ENCODE peak calls at places on chromosome 11, in ten cellular contexts. V, J, U, K, A, B, M, X, Q and W are unnamed samples.

GRCh38 chr11:67118059-67118766 is 850 bp upstream of the KDM2A start:
- DNase-seq in V (peak), J (peak), U (peak), K (no peak), A (peak), B (peak), M (no peak), X (peak), Q (peak), W (peak)

GRCh38 chr11:106379265-106379664 is 301.8 kb downstream of the AASDHPPT start:
- DNase-seq in V (no peak), J (no peak), U (no peak), K (no peak), A (no peak), B (no peak), M (no peak), X (no peak), Q (no peak), W (no peak)

GRCh38 chr11:105100976-105101630 is 38.5 kb downstream of the CARD18 start:
- DNase-seq in V (no peak), J (no peak), U (no peak), K (no peak), A (no peak), B (no peak), M (no peak), X (no peak), Q (no peak), W (no peak)

GRCh38 chr11:61688368-61689163 is 8.4 kb downstream of the DAGLA start:
- DNase-seq in V (peak), J (peak), U (no peak), K (no peak), A (peak), B (peak), M (peak), X (no peak), Q (no peak), W (no peak)

GRCh38 chr11:72254299-72254993 is 10.5 kb upstream of the PHOX2A start:
- DNase-seq in V (no peak), J (no peak), U (no peak), K (no peak), A (no peak), B (no peak), M (no peak), X (no peak), Q (no peak), W (no peak)

GRCh38 chr11:46554205-46555162 is 39.3 kb downstream of the AMBRA1 start:
- DNase-seq in V (no peak), J (no peak), U (no peak), K (no peak), A (peak), B (no peak), M (peak), X (no peak), Q (no peak), W (no peak)

GRCh38 chr11:94314064-94314463 is 9.7 kb downstream of the IZUMO1R start:
- DNase-seq in V (no peak), J (no peak), U (no peak), K (no peak), A (no peak), B (no peak), M (no peak), X (no peak), Q (no peak), W (no peak)

GRCh38 chr11:76339217-76339616 is 41.7 kb downstream of the THAP12 start:
- DNase-seq in V (peak), J (peak), U (no peak), K (no peak), A (peak), B (peak), M (peak), X (no peak), Q (no peak), W (no peak)

GRCh38 chr11:2127357-2127971 is 11.7 kb downstream of the IGF2 start:
- DNase-seq in V (peak), J (no peak), U (no peak), K (no peak), A (no peak), B (no peak), M (no peak), X (no peak), Q (no peak), W (no peak)

GRCh38 chr11:71431271-71431670 is 16.9 kb downstream of the DHCR7 start:
- DNase-seq in V (no peak), J (no peak), U (no peak), K (no peak), A (no peak), B (no peak), M (no peak), X (no peak), Q (no peak), W (no peak)

GRCh38 chr11:26231252-26231661 is 100.7 kb upstream of the ANO3 start:
- DNase-seq in V (no peak), J (no peak), U (no peak), K (no peak), A (no peak), B (no peak), M (peak), X (no peak), Q (no peak), W (no peak)

GRCh38 chr11:59769086-59769485 is 13.9 kb downstream of the STX3 start:
- DNase-seq in V (no peak), J (no peak), U (no peak), K (no peak), A (no peak), B (no peak), M (no peak), X (no peak), Q (peak), W (no peak)

GRCh38 chr11:127334466-127334865 is 333.9 kb upstream of the KIRREL3 start:
- DNase-seq in V (no peak), J (no peak), U (no peak), K (no peak), A (no peak), B (no peak), M (no peak), X (no peak), Q (no peak), W (no peak)

GRCh38 chr11:10298342-10298741 is 4.3 kb upstream of the SBF2 start:
- DNase-seq in V (no peak), J (no peak), U (no peak), K (peak), A (no peak), B (no peak), M (no peak), X (no peak), Q (peak), W (peak)

GRCh38 chr11:33751878-33752277 is 15.7 kb upstream of the CD59 start:
- DNase-seq in V (no peak), J (no peak), U (no peak), K (no peak), A (peak), B (no peak), M (no peak), X (no peak), Q (no peak), W (no peak)

GRCh38 chr11:65609236-65609635 is 4.8 kb downstream of the MAP3K11 start:
- DNase-seq in V (no peak), J (no peak), U (no peak), K (no peak), A (no peak), B (no peak), M (no peak), X (no peak), Q (no peak), W (no peak)

GRCh38 chr11:122645847-122646246 is 9.7 kb upstream of the UBASH3B start:
- DNase-seq in V (no peak), J (no peak), U (no peak), K (no peak), A (no peak), B (no peak), M (no peak), X (no peak), Q (no peak), W (no peak)

GRCh38 chr11:125609545-125609944 is 15.4 kb upstream of the CHEK1 start:
- DNase-seq in V (no peak), J (no peak), U (no peak), K (no peak), A (no peak), B (no peak), M (no peak), X (no peak), Q (no peak), W (no peak)

GRCh38 chr11:66327171-66328035 is 8.8 kb downstream of the RIN1 start:
- DNase-seq in V (peak), J (no peak), U (no peak), K (no peak), A (no peak), B (no peak), M (no peak), X (no peak), Q (peak), W (no peak)

GRCh38 chr11:76918941-76919386 is 58.2 kb downstream of the ACER3 start:
- DNase-seq in V (no peak), J (peak), U (no peak), K (peak), A (peak), B (peak), M (peak), X (no peak), Q (peak), W (peak)

GRCh38 chr11:65720237-65720934 is at the start of gene RNASEH2C:
- DNase-seq in V (peak), J (peak), U (peak), K (peak), A (peak), B (peak), M (peak), X (peak), Q (peak), W (peak)

GRCh38 chr11:66904055-66904454 is 47.2 kb downstream of the LRFN4 start:
- DNase-seq in V (no peak), J (peak), U (no peak), K (no peak), A (no peak), B (peak), M (no peak), X (no peak), Q (no peak), W (no peak)

GRCh38 chr11:70680781-70681281 is 282.5 kb downstream of the CTTN start:
- DNase-seq in V (no peak), J (no peak), U (no peak), K (no peak), A (no peak), B (no peak), M (no peak), X (no peak), Q (peak), W (no peak)

GRCh38 chr11:8080674-8081590 is at the start of gene TUB:
- DNase-seq in V (no peak), J (no peak), U (peak), K (peak), A (no peak), B (peak), M (no peak), X (no peak), Q (peak), W (peak)

GRCh38 chr11:130631119-130631518 is 182.7 kb downstream of the ADAMTS15 start:
- DNase-seq in V (no peak), J (no peak), U (no peak), K (no peak), A (no peak), B (no peak), M (peak), X (no peak), Q (peak), W (no peak)

GRCh38 chr11:92129811-92130210 is 94.8 kb upstream of the FAT3 start:
- DNase-seq in V (no peak), J (no peak), U (no peak), K (no peak), A (no peak), B (no peak), M (no peak), X (no peak), Q (no peak), W (no peak)

GRCh38 chr11:71446942-71447688 is 1.1 kb downstream of the DHCR7 start:
- DNase-seq in V (no peak), J (peak), U (no peak), K (no peak), A (no peak), B (no peak), M (peak), X (no peak), Q (no peak), W (no peak)

GRCh38 chr11:126348806-126349582 is 6.5 kb upstream of the ST3GAL4 start:
- DNase-seq in V (peak), J (no peak), U (no peak), K (no peak), A (peak), B (no peak), M (no peak), X (no peak), Q (no peak), W (no peak)

GRCh38 chr11:117528061-117528780 is 200.6 kb downstream of the CEP164 start:
- DNase-seq in V (no peak), J (no peak), U (no peak), K (no peak), A (no peak), B (no peak), M (no peak), X (peak), Q (no peak), W (no peak)

GRCh38 chr11:69541501-69542313 is 60.2 kb downstream of the LINC01488 start:
- DNase-seq in V (no peak), J (no peak), U (no peak), K (peak), A (no peak), B (peak), M (no peak), X (no peak), Q (no peak), W (no peak)

GRCh38 chr11:81644239-81644840 is 1089.3 kb downstream of the FAM181B start:
- DNase-seq in V (no peak), J (no peak), U (peak), K (peak), A (no peak), B (peak), M (peak), X (peak), Q (peak), W (peak)

DNA sequence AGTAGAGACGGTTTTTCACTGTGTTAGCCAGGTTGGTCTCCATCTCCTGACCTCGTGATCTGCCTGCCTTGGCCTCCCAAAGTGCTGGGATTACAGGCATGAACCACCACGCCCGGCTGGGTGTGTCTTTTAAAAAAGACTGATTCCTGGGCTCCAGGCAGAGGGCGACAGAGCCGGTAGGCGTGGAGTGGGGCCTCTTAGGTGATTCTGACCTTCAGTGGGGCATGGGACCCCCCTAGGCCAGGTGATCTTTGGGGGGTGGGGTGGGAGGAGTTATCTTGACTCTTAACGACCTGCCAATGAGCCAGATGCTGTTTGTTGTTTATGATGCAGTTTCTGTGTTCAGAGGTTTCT is 12.9 kb upstream of the SORL1-AS1 start:
- DNase-seq in V (no peak), J (peak), U (no peak), K (no peak), A (no peak), B (no peak), M (no peak), X (no peak), Q (no peak), W (no peak)
- TF ChIP-seq CTCF in V (no peak), J (no peak), U (no peak), K (no peak), A (no peak), B (no peak), M (no peak), X (no peak), Q (no peak), W (no peak)

GRCh38 chr11:113906038-113906437 is 1.4 kb downstream of the HTR3B start:
- DNase-seq in V (no peak), J (peak), U (no peak), K (peak), A (no peak), B (peak), M (no peak), X (peak), Q (no peak), W (no peak)
- TF ChIP-seq CTCF in V (no peak), J (peak), U (no peak), K (peak), A (no peak), B (no peak), M (peak), X (peak), Q (no peak), W (no peak)

DNA sequence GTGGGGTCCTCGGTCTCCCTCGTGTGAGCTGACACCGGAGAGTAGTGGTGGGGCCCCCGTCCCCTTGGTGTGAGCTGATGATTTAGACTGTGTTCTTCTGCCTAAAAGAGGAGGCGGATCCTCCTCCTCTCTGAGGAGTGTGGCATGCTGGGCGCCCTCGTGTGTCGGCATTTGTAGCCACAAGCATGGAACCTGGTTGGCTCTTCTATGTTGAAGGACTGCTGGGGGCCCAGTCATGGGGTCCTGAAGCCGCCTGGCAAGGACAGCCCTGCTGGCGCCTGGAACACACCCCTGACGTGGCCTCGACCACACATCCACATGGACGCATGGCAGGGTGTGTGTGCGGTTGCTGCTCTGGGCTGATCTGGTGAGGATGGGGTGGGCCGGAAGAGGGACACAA is 50.2 kb downstream of the AP2A2 start:
- DNase-seq in V (no peak), J (no peak), U (no peak), K (peak), A (no peak), B (no peak), M (no peak), X (peak), Q (peak), W (no peak)
- TF ChIP-seq CTCF in V (no peak), J (no peak), U (no peak), K (peak), A (no peak), B (no peak), M (peak), X (peak), Q (no peak), W (no peak)

GRCh38 chr11:132187391-132187790 is 817.0 kb downstream of the NTM start:
- DNase-seq in V (no peak), J (no peak), U (no peak), K (no peak), A (no peak), B (no peak), M (no peak), X (no peak), Q (no peak), W (no peak)
- TF ChIP-seq CTCF in V (no peak), J (no peak), U (no peak), K (no peak), A (no peak), B (no peak), M (no peak), X (no peak), Q (no peak), W (no peak)

DNA sequence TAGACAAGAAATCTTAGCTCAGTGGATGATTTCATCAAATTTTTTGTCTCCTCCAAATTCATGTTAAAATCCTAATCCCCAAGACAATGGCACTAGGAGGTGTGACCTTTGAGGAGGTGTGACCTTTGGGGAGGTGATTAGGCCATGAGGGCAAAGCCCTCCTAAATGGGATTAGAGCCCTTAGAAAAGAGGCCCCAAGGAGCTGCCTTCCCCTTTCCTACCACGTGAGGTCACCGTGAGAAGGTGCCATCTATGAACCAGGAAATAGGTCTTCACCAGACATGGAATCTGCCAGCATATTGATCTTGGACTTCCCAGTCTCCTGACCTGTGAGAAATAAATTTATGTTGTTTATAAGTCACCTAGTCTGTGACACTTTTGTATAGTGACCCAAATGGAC is 138.7 kb downstream of the TRIM29 start:
- DNase-seq in V (no peak), J (no peak), U (no peak), K (no peak), A (no peak), B (no peak), M (no peak), X (peak), Q (no peak), W (no peak)
- TF ChIP-seq CTCF in V (no peak), J (no peak), U (no peak), K (peak), A (no peak), B (no peak), M (peak), X (peak), Q (no peak), W (no peak)

GRCh38 chr11:13970986-13971385 is 8.5 kb downstream of the SPON1 start:
- DNase-seq in V (no peak), J (peak), U (no peak), K (peak), A (no peak), B (peak), M (no peak), X (peak), Q (peak), W (no peak)
- TF ChIP-seq CTCF in V (no peak), J (peak), U (no peak), K (no peak), A (no peak), B (no peak), M (peak), X (peak), Q (peak), W (peak)

GRCh38 chr11:45405916-45406670 is 120.0 kb upstream of the SYT13 start:
- DNase-seq in V (no peak), J (no peak), U (no peak), K (no peak), A (no peak), B (no peak), M (no peak), X (no peak), Q (no peak), W (no peak)
- TF ChIP-seq CTCF in V (peak), J (no peak), U (peak), K (peak), A (no peak), B (peak), M (peak), X (peak), Q (peak), W (no peak)

GRCh38 chr11:44191322-44192014 is 96.0 kb downstream of the EXT2 start:
- DNase-seq in V (no peak), J (no peak), U (no peak), K (no peak), A (no peak), B (no peak), M (no peak), X (no peak), Q (no peak), W (no peak)
- TF ChIP-seq CTCF in V (no peak), J (no peak), U (no peak), K (no peak), A (no peak), B (no peak), M (no peak), X (no peak), Q (no peak), W (no peak)